ENCODE peak calls at places on chromosomes 1 and 21, in eight cellular contexts. One of them, this sample, is unnamed.

GRCh38 chr1:57485643-57486042 is 61.8 kb upstream of the DAB1 start:
- DNase-seq in fibroblast of lung: peak; percentile 89
- DNase-seq in activated CD4-positive, CD25-positive, alpha-beta regulatory T cell: no peak
- DNase-seq in stimulated activated CD4-positive, alpha-beta T cell treated with anti-CD3 and anti-CD28 coated beads, Interleukin-1b, Interleukin-23, amount 100 ng/mL, for 4 hours: no peak
- DNase-seq in AML-193: no peak
- DNase-seq in fibroblast of mammary gland: peak; percentile 79
- DNase-seq in AG08396: peak; percentile 8
- DNase-seq in GF-D8: no peak
- DNase-seq in this sample: no peak

GRCh38 chr1:154943649-154944421 is 7.3 kb upstream of the PMVK start:
- DNase-seq in fibroblast of lung: no peak
- DNase-seq in activated CD4-positive, CD25-positive, alpha-beta regulatory T cell: no peak
- DNase-seq in stimulated activated CD4-positive, alpha-beta T cell treated with anti-CD3 and anti-CD28 coated beads, Interleukin-1b, Interleukin-23, amount 100 ng/mL, for 4 hours: peak; percentile 27
- DNase-seq in AML-193: peak; percentile 67
- DNase-seq in fibroblast of mammary gland: no peak
- DNase-seq in AG08396: peak; percentile 56
- DNase-seq in GF-D8: peak; percentile 62
- DNase-seq in this sample: peak; percentile 75

GRCh38 chr1:203360772-203361171 is 9.8 kb upstream of the FMOD start:
- DNase-seq in fibroblast of lung: no peak
- DNase-seq in activated CD4-positive, CD25-positive, alpha-beta regulatory T cell: no peak
- DNase-seq in stimulated activated CD4-positive, alpha-beta T cell treated with anti-CD3 and anti-CD28 coated beads, Interleukin-1b, Interleukin-23, amount 100 ng/mL, for 4 hours: no peak
- DNase-seq in AML-193: no peak
- DNase-seq in fibroblast of mammary gland: no peak
- DNase-seq in AG08396: no peak
- DNase-seq in GF-D8: no peak
- DNase-seq in this sample: no peak

GRCh38 chr1:13498553-13498952 is 15.2 kb downstream of the LRRC38 start:
- DNase-seq in fibroblast of lung: no peak
- DNase-seq in activated CD4-positive, CD25-positive, alpha-beta regulatory T cell: no peak
- DNase-seq in stimulated activated CD4-positive, alpha-beta T cell treated with anti-CD3 and anti-CD28 coated beads, Interleukin-1b, Interleukin-23, amount 100 ng/mL, for 4 hours: no peak
- DNase-seq in AML-193: no peak
- DNase-seq in fibroblast of mammary gland: no peak
- DNase-seq in AG08396: no peak
- DNase-seq in GF-D8: peak; percentile 50
- DNase-seq in this sample: no peak

GRCh38 chr1:223129229-223129851 is 13.7 kb downstream of the TLR5 start:
- DNase-seq in fibroblast of lung: peak; percentile 40
- DNase-seq in activated CD4-positive, CD25-positive, alpha-beta regulatory T cell: peak; percentile 51
- DNase-seq in stimulated activated CD4-positive, alpha-beta T cell treated with anti-CD3 and anti-CD28 coated beads, Interleukin-1b, Interleukin-23, amount 100 ng/mL, for 4 hours: peak; percentile 71
- DNase-seq in AML-193: no peak
- DNase-seq in fibroblast of mammary gland: peak; percentile 35
- DNase-seq in AG08396: peak; percentile 80
- DNase-seq in GF-D8: no peak
- DNase-seq in this sample: peak; percentile 84

GRCh38 chr1:116556289-116557006 is 14.4 kb downstream of the CD58 start:
- DNase-seq in fibroblast of lung: peak; percentile 99
- DNase-seq in activated CD4-positive, CD25-positive, alpha-beta regulatory T cell: peak; percentile 46
- DNase-seq in stimulated activated CD4-positive, alpha-beta T cell treated with anti-CD3 and anti-CD28 coated beads, Interleukin-1b, Interleukin-23, amount 100 ng/mL, for 4 hours: peak; percentile 46
- DNase-seq in AML-193: no peak
- DNase-seq in fibroblast of mammary gland: peak; percentile 99
- DNase-seq in AG08396: no peak
- DNase-seq in GF-D8: no peak
- DNase-seq in this sample: no peak

GRCh38 chr1:8095584-8095983 is 69.5 kb upstream of the ERRFI1 start:
- DNase-seq in fibroblast of lung: no peak
- DNase-seq in activated CD4-positive, CD25-positive, alpha-beta regulatory T cell: no peak
- DNase-seq in stimulated activated CD4-positive, alpha-beta T cell treated with anti-CD3 and anti-CD28 coated beads, Interleukin-1b, Interleukin-23, amount 100 ng/mL, for 4 hours: no peak
- DNase-seq in AML-193: no peak
- DNase-seq in fibroblast of mammary gland: no peak
- DNase-seq in AG08396: no peak
- DNase-seq in GF-D8: no peak
- DNase-seq in this sample: no peak

GRCh38 chr21:26795866-26796329 is 49.3 kb downstream of the ADAMTS1 start:
- DNase-seq in fibroblast of lung: peak; percentile 87
- DNase-seq in activated CD4-positive, CD25-positive, alpha-beta regulatory T cell: no peak
- DNase-seq in stimulated activated CD4-positive, alpha-beta T cell treated with anti-CD3 and anti-CD28 coated beads, Interleukin-1b, Interleukin-23, amount 100 ng/mL, for 4 hours: no peak
- DNase-seq in AML-193: no peak
- DNase-seq in fibroblast of mammary gland: peak; percentile 99
- DNase-seq in AG08396: peak; percentile 66
- DNase-seq in GF-D8: no peak
- DNase-seq in this sample: no peak

GRCh38 chr1:172909606-172910326 is 141.0 kb downstream of the TNFSF18 start:
- DNase-seq in fibroblast of lung: peak; percentile 99
- DNase-seq in activated CD4-positive, CD25-positive, alpha-beta regulatory T cell: no peak
- DNase-seq in stimulated activated CD4-positive, alpha-beta T cell treated with anti-CD3 and anti-CD28 coated beads, Interleukin-1b, Interleukin-23, amount 100 ng/mL, for 4 hours: no peak
- DNase-seq in AML-193: no peak
- DNase-seq in fibroblast of mammary gland: peak; percentile 97
- DNase-seq in AG08396: peak; percentile 69
- DNase-seq in GF-D8: no peak
- DNase-seq in this sample: no peak

GRCh38 chr1:18540136-18540765 is 59.5 kb downstream of the KLHDC7A start:
- DNase-seq in fibroblast of lung: no peak
- DNase-seq in activated CD4-positive, CD25-positive, alpha-beta regulatory T cell: no peak
- DNase-seq in stimulated activated CD4-positive, alpha-beta T cell treated with anti-CD3 and anti-CD28 coated beads, Interleukin-1b, Interleukin-23, amount 100 ng/mL, for 4 hours: no peak
- DNase-seq in AML-193: no peak
- DNase-seq in fibroblast of mammary gland: no peak
- DNase-seq in AG08396: no peak
- DNase-seq in GF-D8: no peak
- DNase-seq in this sample: no peak

GRCh38 chr1:14656384-14656937 is 58.0 kb downstream of the KAZN start:
- DNase-seq in fibroblast of lung: no peak
- DNase-seq in activated CD4-positive, CD25-positive, alpha-beta regulatory T cell: no peak
- DNase-seq in stimulated activated CD4-positive, alpha-beta T cell treated with anti-CD3 and anti-CD28 coated beads, Interleukin-1b, Interleukin-23, amount 100 ng/mL, for 4 hours: no peak
- DNase-seq in AML-193: no peak
- DNase-seq in fibroblast of mammary gland: no peak
- DNase-seq in AG08396: no peak
- DNase-seq in GF-D8: no peak
- DNase-seq in this sample: no peak

GRCh38 chr1:245621589-245621988 is 466.8 kb downstream of the KIF26B start:
- DNase-seq in fibroblast of lung: peak; percentile 35
- DNase-seq in activated CD4-positive, CD25-positive, alpha-beta regulatory T cell: no peak
- DNase-seq in stimulated activated CD4-positive, alpha-beta T cell treated with anti-CD3 and anti-CD28 coated beads, Interleukin-1b, Interleukin-23, amount 100 ng/mL, for 4 hours: no peak
- DNase-seq in AML-193: no peak
- DNase-seq in fibroblast of mammary gland: no peak
- DNase-seq in AG08396: no peak
- DNase-seq in GF-D8: no peak
- DNase-seq in this sample: no peak

GRCh38 chr1:200444478-200444877 is 34.6 kb upstream of the ZNF281 start:
- DNase-seq in fibroblast of lung: no peak
- DNase-seq in activated CD4-positive, CD25-positive, alpha-beta regulatory T cell: no peak
- DNase-seq in stimulated activated CD4-positive, alpha-beta T cell treated with anti-CD3 and anti-CD28 coated beads, Interleukin-1b, Interleukin-23, amount 100 ng/mL, for 4 hours: no peak
- DNase-seq in AML-193: no peak
- DNase-seq in fibroblast of mammary gland: no peak
- DNase-seq in AG08396: no peak
- DNase-seq in GF-D8: no peak
- DNase-seq in this sample: no peak

GRCh38 chr1:81149649-81150335 is 650.9 kb upstream of the ADGRL2 start:
- DNase-seq in fibroblast of lung: peak; percentile 60
- DNase-seq in activated CD4-positive, CD25-positive, alpha-beta regulatory T cell: no peak
- DNase-seq in stimulated activated CD4-positive, alpha-beta T cell treated with anti-CD3 and anti-CD28 coated beads, Interleukin-1b, Interleukin-23, amount 100 ng/mL, for 4 hours: no peak
- DNase-seq in AML-193: no peak
- DNase-seq in fibroblast of mammary gland: no peak
- DNase-seq in AG08396: no peak
- DNase-seq in GF-D8: no peak
- DNase-seq in this sample: no peak

GRCh38 chr1:227942021-227942715 is 5.6 kb downstream of the WNT9A start:
- DNase-seq in fibroblast of lung: no peak
- DNase-seq in activated CD4-positive, CD25-positive, alpha-beta regulatory T cell: no peak
- DNase-seq in stimulated activated CD4-positive, alpha-beta T cell treated with anti-CD3 and anti-CD28 coated beads, Interleukin-1b, Interleukin-23, amount 100 ng/mL, for 4 hours: no peak
- DNase-seq in AML-193: no peak
- DNase-seq in fibroblast of mammary gland: no peak
- DNase-seq in AG08396: no peak
- DNase-seq in GF-D8: no peak
- DNase-seq in this sample: no peak

GRCh38 chr21:45041351-45041805 is 33.0 kb upstream of the ADARB1 start:
- DNase-seq in fibroblast of lung: peak; percentile 40
- DNase-seq in activated CD4-positive, CD25-positive, alpha-beta regulatory T cell: no peak
- DNase-seq in stimulated activated CD4-positive, alpha-beta T cell treated with anti-CD3 and anti-CD28 coated beads, Interleukin-1b, Interleukin-23, amount 100 ng/mL, for 4 hours: no peak
- DNase-seq in AML-193: peak; percentile 64
- DNase-seq in fibroblast of mammary gland: peak; percentile 81
- DNase-seq in AG08396: peak; percentile 86
- DNase-seq in GF-D8: peak; percentile 50
- DNase-seq in this sample: no peak

GRCh38 chr1:80293818-80294217 is 1287.3 kb upstream of the ADGRL4 start:
- DNase-seq in fibroblast of lung: no peak
- DNase-seq in activated CD4-positive, CD25-positive, alpha-beta regulatory T cell: no peak
- DNase-seq in stimulated activated CD4-positive, alpha-beta T cell treated with anti-CD3 and anti-CD28 coated beads, Interleukin-1b, Interleukin-23, amount 100 ng/mL, for 4 hours: no peak
- DNase-seq in AML-193: no peak
- DNase-seq in fibroblast of mammary gland: peak; percentile 1
- DNase-seq in AG08396: no peak
- DNase-seq in GF-D8: no peak
- DNase-seq in this sample: no peak